ENCODE peak calls at places on chromosomes 11 and 22, in five cellular contexts. O is astrocyte, W is substantia nigra, D is vagina, U is OCI-LY7. P is an unnamed sample.

GRCh38 chr11:116542386-116542785 is 230.4 kb downstream of the BUD13 start:
- DNase-seq in O (no peak), W (no peak), D (no peak), U (no peak), P (no peak)

GRCh38 chr22:21952586-21953571 is at the start of gene PPM1F:
- DNase-seq in O (peak; percentile 20), W (peak; percentile 67), D (no peak), U (peak; percentile 89), P (peak; percentile 75)

GRCh38 chr11:439315-440064 is 2.3 kb downstream of the ANO9 start:
- DNase-seq in O (no peak), W (no peak), D (no peak), U (no peak), P (no peak)

GRCh38 chr11:6567371-6567745 is 36.1 kb downstream of the RRP8 start:
- DNase-seq in O (no peak), W (no peak), D (no peak), U (no peak), P (no peak)

GRCh38 chr11:92240946-92241345 is 16.3 kb downstream of the FAT3 start:
- DNase-seq in O (no peak), W (no peak), D (no peak), U (no peak), P (no peak)

GRCh38 chr11:44286268-44286880 is 23.6 kb downstream of the ALX4 start:
- DNase-seq in O (peak; percentile 31), W (peak; percentile 13), D (no peak), U (peak; percentile 57), P (no peak)

GRCh38 chr11:118514103-118514502 is 13.2 kb upstream of the TTC36 start:
- DNase-seq in O (no peak), W (no peak), D (no peak), U (no peak), P (no peak)

GRCh38 chr11:20453657-20454316 is 66.3 kb downstream of the PRMT3 start:
- DNase-seq in O (no peak), W (no peak), D (no peak), U (no peak), P (no peak)

GRCh38 chr11:72406536-72407507 is 27.5 kb downstream of the CLPB start:
- DNase-seq in O (no peak), W (no peak), D (peak; percentile 42), U (no peak), P (no peak)

GRCh38 chr11:115324569-115325432 is 179.4 kb downstream of the CADM1 start:
- DNase-seq in O (peak; percentile 66), W (peak; percentile 20), D (no peak), U (peak; percentile 79), P (peak; percentile 20)

GRCh38 chr22:40764743-40765441 is 54.3 kb downstream of the SLC25A17 start:
- DNase-seq in O (no peak), W (no peak), D (no peak), U (peak; percentile 24), P (no peak)

GRCh38 chr11:126542621-126543020 is 187.1 kb downstream of the ST3GAL4 start:
- DNase-seq in O (peak; percentile 32), W (no peak), D (no peak), U (no peak), P (no peak)

GRCh38 chr22:23829845-23830372 is 8.9 kb downstream of the DERL3 start:
- DNase-seq in O (peak; percentile 80), W (no peak), D (no peak), U (no peak), P (no peak)

GRCh38 chr22:49903322-49904039 is 14.8 kb downstream of the ALG12 start:
- DNase-seq in O (no peak), W (no peak), D (no peak), U (no peak), P (no peak)

GRCh38 chr11:68379216-68379615 is 66.8 kb downstream of the LRP5 start:
- DNase-seq in O (no peak), W (no peak), D (no peak), U (no peak), P (no peak)
- H3K27ac ChIP-seq in O (no peak overlapping the region), W (no peak overlapping the region), D (no peak overlapping the region), U (no peak overlapping the region), P (no peak overlapping the region)

GRCh38 chr22:31106001-31106571 is 1.3 kb downstream of the SELENOM start:
- DNase-seq in O (no peak), W (no peak), D (no peak), U (no peak), P (no peak)
- H3K27ac ChIP-seq in O (no peak overlapping the region), W (peak overlapping the region; percentile 76), D (peak overlapping the region; percentile 98), U (no peak overlapping the region), P (peak overlapping the region; percentile 98)

GRCh38 chr11:27282806-27283205 is 80.2 kb downstream of the CCDC34 start:
- DNase-seq in O (peak; percentile 78), W (no peak), D (no peak), U (no peak), P (no peak)
- H3K27ac ChIP-seq in O (peak overlapping the region; percentile 91), W (no peak overlapping the region), D (no peak overlapping the region), U (no peak overlapping the region), P (no peak overlapping the region)

DNA sequence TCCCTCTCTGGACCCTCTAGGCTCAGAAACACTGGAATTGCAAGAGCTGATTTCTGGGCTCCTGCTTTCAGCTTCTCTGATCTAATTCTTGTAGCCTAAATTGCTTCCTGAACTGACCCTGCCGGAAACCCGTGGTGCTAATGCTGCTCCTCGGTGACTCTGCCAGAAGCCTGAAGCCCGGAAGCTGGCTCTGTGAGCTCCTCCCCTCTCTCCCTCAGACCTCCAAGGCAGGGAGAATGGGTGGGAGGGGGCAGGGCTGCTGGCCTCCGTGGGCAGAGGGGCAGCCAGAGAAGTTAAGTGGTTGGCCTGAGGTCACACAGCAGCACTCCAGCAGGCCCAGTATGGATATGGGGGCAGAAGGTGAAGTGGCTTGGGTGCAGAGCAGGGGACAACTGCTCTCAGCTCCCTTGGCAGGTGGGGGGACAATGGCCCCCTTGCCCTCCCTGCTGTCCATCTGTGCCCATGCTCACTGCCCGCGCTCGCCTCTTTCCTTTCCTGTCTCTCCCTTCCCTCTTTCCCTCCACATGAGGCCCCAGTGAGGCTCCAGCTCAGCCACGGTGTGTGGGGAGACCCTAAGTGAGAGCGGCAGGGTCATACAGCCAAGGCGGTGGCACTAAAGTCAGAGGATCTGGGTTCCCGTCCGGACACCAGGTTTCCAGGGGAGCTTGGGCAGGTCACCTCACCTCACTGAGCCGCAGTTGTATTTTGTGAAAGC is 16.2 kb downstream of the CAPN5 start:
- DNase-seq in O (no peak), W (no peak), D (no peak), U (no peak), P (peak; percentile 5)
- H3K27ac ChIP-seq in O (no peak overlapping the region), W (no peak overlapping the region), D (peak overlapping the region; percentile 45), U (no peak overlapping the region), P (peak overlapping the region; percentile 56)

DNA sequence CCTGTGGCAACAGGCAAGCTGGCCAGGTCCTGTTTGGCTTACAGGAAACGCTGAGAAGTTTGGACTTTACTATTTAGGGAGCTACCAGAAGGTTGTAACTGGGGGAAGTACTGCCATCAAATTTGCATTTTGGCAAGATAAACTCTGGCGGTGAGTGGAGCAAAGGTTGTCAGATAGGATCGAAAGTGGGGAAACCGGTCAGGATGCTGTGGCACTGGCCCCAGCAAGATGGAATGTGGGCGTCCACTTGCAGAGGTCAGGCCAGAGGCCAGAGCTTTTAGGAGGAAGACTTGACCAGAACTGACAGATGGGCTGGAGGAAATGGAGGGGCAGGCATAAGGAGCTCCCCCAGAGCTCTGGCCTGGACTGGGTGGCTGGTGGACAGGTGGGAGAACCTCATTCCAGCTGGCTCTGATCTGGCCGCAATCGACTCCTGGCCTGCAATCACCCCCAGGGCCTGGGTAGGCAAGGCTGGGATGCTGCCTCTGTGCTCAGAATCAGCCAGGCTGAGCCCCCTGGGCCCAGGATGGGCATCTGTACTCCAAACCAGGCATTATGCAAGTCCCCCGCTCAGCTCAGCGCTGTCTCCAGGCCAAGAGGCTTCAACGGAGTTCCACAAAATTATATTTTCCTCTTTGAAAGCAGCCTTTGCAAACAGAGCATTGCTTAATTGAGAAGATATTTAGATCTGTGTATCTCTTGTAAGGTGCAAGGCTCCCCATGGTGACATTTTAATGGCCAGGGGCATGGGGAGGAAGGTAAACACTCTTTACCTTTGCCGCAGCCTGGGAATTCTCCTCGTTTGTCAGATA is 178.3 kb upstream of the NECTIN1 start:
- DNase-seq in O (no peak), W (no peak), D (no peak), U (no peak), P (no peak)
- H3K27ac ChIP-seq in O (no peak overlapping the region), W (peak overlapping the region; percentile 13), D (no peak overlapping the region), U (no peak overlapping the region), P (no peak overlapping the region)

GRCh38 chr11:2386591-2386990 is 9.5 kb downstream of the CD81 start:
- DNase-seq in O (no peak), W (no peak), D (no peak), U (peak; percentile 48), P (no peak)
- H3K27ac ChIP-seq in O (no peak overlapping the region), W (peak overlapping the region; percentile 76), D (peak overlapping the region; percentile 81), U (peak overlapping the region; percentile 99), P (peak overlapping the region; percentile 82)

DNA sequence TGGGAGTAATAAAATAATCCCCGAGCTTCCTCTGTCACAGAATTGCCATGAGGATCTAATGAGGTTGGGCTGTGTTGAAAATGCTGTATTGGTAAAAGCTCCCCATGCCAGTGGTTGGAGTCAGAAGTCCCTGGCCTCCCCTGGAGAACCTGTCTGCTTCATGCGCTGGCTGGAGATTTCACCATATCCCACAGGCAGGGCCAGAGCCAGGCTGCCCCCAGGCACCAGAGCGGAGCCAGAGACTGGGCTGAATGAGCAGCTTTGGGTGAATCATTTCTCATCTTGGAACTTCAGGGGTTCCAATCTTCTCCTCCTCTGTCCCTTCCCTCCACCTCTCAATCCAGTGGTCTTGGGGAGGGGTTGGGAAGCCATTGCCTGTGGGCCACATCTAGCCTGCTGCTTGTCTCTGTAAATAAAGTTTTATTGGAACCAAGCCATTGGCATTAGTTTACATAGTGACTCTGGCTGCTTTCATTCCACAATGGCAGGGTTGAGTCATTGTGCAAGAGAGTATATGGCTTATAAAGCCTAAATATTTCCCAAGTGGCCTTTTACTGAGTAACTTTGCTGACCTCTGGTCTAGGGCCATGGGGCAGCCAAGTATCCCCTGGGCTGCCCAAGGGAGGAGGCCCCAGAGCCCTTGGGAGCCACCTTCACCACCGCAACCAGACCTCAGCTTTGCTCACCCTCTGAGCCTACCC is 35.2 kb downstream of the LRRC10B start:
- DNase-seq in O (peak; percentile 32), W (no peak), D (no peak), U (no peak), P (no peak)
- H3K27ac ChIP-seq in O (no peak overlapping the region), W (no peak overlapping the region), D (no peak overlapping the region), U (no peak overlapping the region), P (no peak overlapping the region)